ENCODE peak calls at places on chromosome 6, in seven cellular contexts. L, Q, I, D, H, Y and N are unnamed samples.

GRCh38 chr6:68141190-68141589 is 493.9 kb upstream of the ADGRB3 start:
- DNase-seq in L (no peak), Q (no peak), I (no peak), D (no peak), H (no peak), Y (no peak), N (no peak)

GRCh38 chr6:157260735-157261134 is 62.6 kb downstream of the TMEM242 start:
- DNase-seq in L (no peak), Q (no peak), I (no peak), D (no peak), H (no peak), Y (no peak), N (no peak)

GRCh38 chr6:14598017-14598864 is 480.7 kb downstream of the CD83 start:
- DNase-seq in L (no peak), Q (no peak), I (no peak), D (no peak), H (no peak), Y (no peak), N (no peak)

GRCh38 chr6:132598473-132598872 is 8.9 kb upstream of the TAAR5 start:
- DNase-seq in L (no peak), Q (no peak), I (no peak), D (no peak), H (peak; percentile 36), Y (peak; percentile 63), N (no peak)

GRCh38 chr6:143146186-143146831 is 85.6 kb downstream of the AIG1 start:
- DNase-seq in L (no peak), Q (no peak), I (no peak), D (no peak), H (no peak), Y (no peak), N (no peak)

GRCh38 chr6:126039284-126039683 is 52.9 kb downstream of the TRMT11 start:
- DNase-seq in L (no peak), Q (no peak), I (no peak), D (no peak), H (no peak), Y (no peak), N (no peak)

GRCh38 chr6:126876446-126876845 is 242.0 kb upstream of the RSPO3 start:
- DNase-seq in L (no peak), Q (no peak), I (no peak), D (no peak), H (no peak), Y (no peak), N (no peak)

GRCh38 chr6:112503210-112503609 is 156.1 kb downstream of the RFPL4B start:
- DNase-seq in L (no peak), Q (no peak), I (no peak), D (no peak), H (peak; percentile 71), Y (no peak), N (no peak)

GRCh38 chr6:56534680-56535419 is 107.8 kb downstream of the DST start:
- DNase-seq in L (no peak), Q (no peak), I (no peak), D (no peak), H (peak; percentile 31), Y (no peak), N (no peak)

GRCh38 chr6:162200945-162201692 is 526.4 kb downstream of the PRKN start:
- DNase-seq in L (no peak), Q (no peak), I (no peak), D (no peak), H (no peak), Y (no peak), N (no peak)

GRCh38 chr6:142946924-142947701 is 2.1 kb upstream of the HIVEP2 start:
- DNase-seq in L (peak; percentile 88), Q (peak; percentile 84), I (peak; percentile 68), D (peak; percentile 81), H (peak; percentile 69), Y (peak; percentile 45), N (peak; percentile 94)

GRCh38 chr6:116118608-116119007 is 7.3 kb downstream of the COL10A1 start:
- DNase-seq in L (no peak), Q (no peak), I (no peak), D (no peak), H (no peak), Y (no peak), N (no peak)

GRCh38 chr6:10526156-10526555 is 5.0 kb downstream of the GCNT2 start:
- DNase-seq in L (no peak), Q (no peak), I (no peak), D (no peak), H (no peak), Y (peak; percentile 5), N (no peak)

GRCh38 chr6:38346291-38347079 is 293.2 kb downstream of the BTBD9 start:
- DNase-seq in L (no peak), Q (no peak), I (no peak), D (no peak), H (no peak), Y (no peak), N (no peak)

GRCh38 chr6:160331753-160332152 is 16.4 kb upstream of the SLC22A3 start:
- DNase-seq in L (no peak), Q (no peak), I (no peak), D (no peak), H (no peak), Y (no peak), N (no peak)

GRCh38 chr6:73675466-73676098 is 20.4 kb upstream of the CD109 start:
- DNase-seq in L (peak; percentile 71), Q (peak; percentile 34), I (peak; percentile 70), D (peak; percentile 83), H (peak; percentile 88), Y (peak; percentile 85), N (peak; percentile 73)

GRCh38 chr6:71181565-71181964 is 107.0 kb upstream of the OGFRL1 start:
- DNase-seq in L (no peak), Q (no peak), I (no peak), D (no peak), H (no peak), Y (no peak), N (no peak)

GRCh38 chr6:158174514-158174913 is 6.4 kb downstream of the GTF2H5 start:
- DNase-seq in L (no peak), Q (no peak), I (no peak), D (peak; percentile 34), H (no peak), Y (no peak), N (no peak)

GRCh38 chr6:36459483-36459882 is 16.7 kb downstream of the KCTD20 start:
- DNase-seq in L (no peak), Q (no peak), I (no peak), D (no peak), H (no peak), Y (no peak), N (no peak)

DNA sequence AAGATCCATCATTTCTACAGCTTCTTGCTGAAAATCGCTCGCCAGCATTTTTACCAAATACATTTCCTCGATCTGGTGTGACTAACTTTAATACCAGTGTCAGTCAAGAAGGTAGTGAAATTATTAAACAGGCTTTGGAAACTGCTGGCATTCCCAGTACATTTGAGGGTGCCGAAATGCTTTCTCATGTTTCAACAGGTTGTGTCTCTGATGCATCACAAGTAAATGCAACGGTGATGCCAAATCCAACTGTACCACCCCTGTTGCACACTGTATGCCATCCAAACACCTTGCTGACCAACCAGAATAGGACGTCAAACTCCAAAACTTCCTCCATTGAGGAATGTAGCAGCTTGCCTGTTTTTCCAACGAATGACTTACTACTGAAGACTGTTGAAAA is 64.4 kb upstream of the SMIM8 start:
- DNase-seq in L (no peak), Q (no peak), I (no peak), D (no peak), H (no peak), Y (no peak), N (no peak)
- H3K9me3 ChIP-seq in L (no peaks in the 10 kb centered on the region), Q (no peaks in the 10 kb centered on the region), I (no peaks in the 10 kb centered on the region), D (no peaks in the 10 kb centered on the region), H (no peaks in the 10 kb centered on the region), Y (no peaks in the 10 kb centered on the region), N (no peaks in the 10 kb centered on the region)

GRCh38 chr6:113930183-113930582 is 40.8 kb downstream of the HDAC2 start:
- DNase-seq in L (no peak), Q (no peak), I (no peak), D (no peak), H (no peak), Y (no peak), N (no peak)
- H3K9me3 ChIP-seq in L (peaks cover 18% of the 10 kb centered on the region), Q (no peaks in the 10 kb centered on the region), I (no peaks in the 10 kb centered on the region), D (no peaks in the 10 kb centered on the region), H (no peaks in the 10 kb centered on the region), Y (peaks cover 8% of the 10 kb centered on the region), N (no peaks in the 10 kb centered on the region)

GRCh38 chr6:48184644-48185043 is 73.6 kb upstream of the PTCHD4 start:
- DNase-seq in L (no peak), Q (no peak), I (no peak), D (no peak), H (no peak), Y (no peak), N (no peak)
- H3K9me3 ChIP-seq in L (no peaks in the 10 kb centered on the region), Q (no peaks in the 10 kb centered on the region), I (no peaks in the 10 kb centered on the region), D (no peaks in the 10 kb centered on the region), H (no peaks in the 10 kb centered on the region), Y (no peaks in the 10 kb centered on the region), N (no peaks in the 10 kb centered on the region)

GRCh38 chr6:170163405-170164170 is 127.3 kb downstream of the DLL1 start:
- DNase-seq in L (no peak), Q (no peak), I (no peak), D (peak; percentile 5), H (no peak), Y (peak; percentile 5), N (peak; percentile 32)
- H3K9me3 ChIP-seq in L (no peaks in the 10 kb centered on the region), Q (no peaks in the 10 kb centered on the region), I (no peaks in the 10 kb centered on the region), D (no peaks in the 10 kb centered on the region), H (no peaks in the 10 kb centered on the region), Y (peaks cover 7% of the 10 kb centered on the region), N (no peaks in the 10 kb centered on the region)

GRCh38 chr6:123226398-123226797 is 230.4 kb downstream of the CLVS2 start:
- DNase-seq in L (no peak), Q (no peak), I (no peak), D (no peak), H (no peak), Y (no peak), N (no peak)
- H3K9me3 ChIP-seq in L (no peaks in the 10 kb centered on the region), Q (no peaks in the 10 kb centered on the region), I (no peaks in the 10 kb centered on the region), D (no peaks in the 10 kb centered on the region), H (no peaks in the 10 kb centered on the region), Y (peaks cover 32% of the 10 kb centered on the region), N (no peaks in the 10 kb centered on the region)